ENCODE peak calls at places on chromosomes 16 and 17, in nine cellular contexts. F is endodermal cell; Q is tibial artery; L is OCI-LY7; S is A549; A is RWPE1; H is pancreas; W is CD4-positive, CD25-positive, alpha-beta regulatory T cell; R is SK-N-SH. N is an unnamed sample.

GRCh38 chr17:83155128-83156081 is 76.0 kb downstream of the METRNL start:
- DNase-seq in A (no peak), S (no peak), W (no peak), R (peak; percentile 70), F (peak; percentile 54), H (no peak), L (no peak), Q (peak; percentile 69), N (no peak)

GRCh38 chr16:52069866-52070265 is 477.1 kb downstream of the TOX3 start:
- DNase-seq in A (peak; percentile 34), H (no peak), S (peak; percentile 22), F (peak; percentile 53), W (no peak), R (peak; percentile 0), L (no peak), Q (no peak), N (no peak)

GRCh38 chr17:75645889-75646625 is 12.8 kb downstream of the SMIM5 start:
- DNase-seq in H (peak; percentile 93), L (no peak), F (peak; percentile 85), Q (peak; percentile 44), R (peak; percentile 34), A (peak; percentile 77), W (no peak), S (peak; percentile 94), N (peak; percentile 82)

GRCh38 chr17:7237761-7238417 is 1.4 kb downstream of the PHF23 start:
- DNase-seq in F (peak; percentile 95), R (peak; percentile 83), S (peak; percentile 78), H (peak; percentile 91), A (no peak), L (peak; percentile 87), W (peak; percentile 69), Q (peak; percentile 77), N (peak; percentile 51)

GRCh38 chr16:5025171-5025632 is 8.5 kb downstream of the NAGPA start:
- DNase-seq in H (peak; percentile 58), F (peak; percentile 93), L (peak; percentile 49), W (no peak), S (peak; percentile 46), Q (no peak), A (no peak), R (no peak), N (no peak)

GRCh38 chr17:40462343-40463121 is 19.3 kb downstream of the IGFBP4 start:
- DNase-seq in R (peak; percentile 61), L (no peak), H (no peak), W (no peak), S (peak; percentile 60), F (no peak), Q (no peak), A (no peak), N (no peak)

GRCh38 chr17:57953219-57953618 is 2.0 kb downstream of the CUEDC1 start:
- DNase-seq in Q (no peak), L (no peak), F (no peak), A (no peak), R (no peak), S (no peak), W (no peak), H (no peak), N (no peak)

GRCh38 chr17:68378202-68379149 is 78.8 kb downstream of the WIPI1 start:
- DNase-seq in F (peak; percentile 85), L (no peak), Q (peak; percentile 98), H (peak; percentile 91), S (peak; percentile 88), W (no peak), A (peak; percentile 42), R (peak; percentile 26), N (peak; percentile 45)

GRCh38 chr17:31467502-31468256 is 76.2 kb downstream of the RAB11FIP4 start:
- DNase-seq in R (peak; percentile 48), A (no peak), S (no peak), L (no peak), H (no peak), W (no peak), Q (no peak), F (peak; percentile 64), N (peak; percentile 69)

GRCh38 chr16:8956265-8957060 is 7.2 kb downstream of the USP7 start:
- DNase-seq in R (peak; percentile 64), S (no peak), A (no peak), Q (peak; percentile 40), H (no peak), W (no peak), L (no peak), F (no peak), N (no peak)

GRCh38 chr16:67943619-67944503 is at the start of gene LCAT:
- DNase-seq in H (no peak), F (no peak), A (no peak), W (no peak), S (no peak), L (no peak), Q (peak; percentile 80), R (no peak), N (peak; percentile 26)

GRCh38 chr16:67942200-67942509 is 1.8 kb downstream of the LCAT start:
- DNase-seq in L (peak; percentile 62), S (peak; percentile 67), Q (peak; percentile 25), A (no peak), H (no peak), F (peak; percentile 90), W (peak; percentile 26), R (peak; percentile 85), N (no peak)

GRCh38 chr16:67941469-67942199 is 2.3 kb downstream of the LCAT start:
- DNase-seq in Q (peak; percentile 17), S (no peak), H (no peak), W (no peak), L (no peak), F (no peak), A (no peak), R (no peak), N (no peak)

GRCh38 chr16:67942510-67943255 is 1.2 kb downstream of the LCAT start:
- DNase-seq in S (no peak), W (no peak), A (no peak), F (no peak), Q (peak; percentile 23), L (no peak), R (no peak), H (no peak), N (no peak)

DNA sequence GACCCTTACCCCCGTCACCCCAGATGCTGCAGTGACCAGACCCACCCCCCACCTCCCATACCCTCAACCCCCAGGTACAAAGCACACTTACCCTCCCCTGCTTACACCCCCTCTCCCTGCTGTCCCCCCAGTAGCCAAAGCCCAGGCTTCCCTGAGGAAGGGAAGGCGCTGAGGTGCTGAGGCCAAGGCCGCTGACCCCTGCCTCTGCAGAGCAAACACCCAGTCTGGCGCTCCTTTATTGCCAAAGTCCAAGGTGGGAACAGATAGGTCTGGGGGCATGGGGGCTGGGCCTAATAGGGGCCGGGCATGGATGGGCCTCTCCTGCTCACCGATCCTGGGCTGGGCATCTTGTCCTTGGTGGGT is 683 bp downstream of the LCAT start:
- DNase-seq in L (no peak), Q (peak; percentile 16), R (no peak), S (no peak), H (no peak), W (no peak), F (no peak), A (no peak), N (no peak)
- H3K27ac ChIP-seq in L (no peak overlapping the region), Q (peak overlapping the region; percentile 83), R (no peak overlapping the region), S (no peak overlapping the region), H (no peak overlapping the region), W (no peak overlapping the region), F (peak overlapping the region; percentile 70), A (peak overlapping the region; percentile 64), N (peak overlapping the region; percentile 92)

DNA sequence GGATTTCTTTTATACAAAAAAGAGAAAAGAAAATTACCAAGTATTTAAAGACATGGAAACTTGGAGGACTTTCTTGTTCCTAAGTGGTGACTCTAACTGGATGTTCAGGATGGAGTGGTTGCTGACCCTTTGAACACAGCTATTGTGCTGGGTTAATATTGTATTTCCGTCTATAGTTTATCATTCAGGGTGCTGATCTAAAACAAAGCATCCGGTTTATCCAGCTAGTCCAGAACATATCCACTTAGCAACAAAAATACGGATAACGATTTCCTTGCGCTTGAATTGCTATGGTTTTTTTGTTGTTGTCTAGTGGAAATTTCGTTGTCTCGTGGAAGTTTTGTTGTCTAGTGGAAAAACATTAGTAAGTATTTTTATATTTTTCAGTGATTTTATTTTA is 38.2 kb downstream of the SNTB2 start:
- DNase-seq in Q (no peak), F (no peak), L (no peak), H (no peak), A (no peak), W (no peak), S (no peak), R (no peak), N (no peak)
- H3K27ac ChIP-seq in Q (no peak overlapping the region), F (no peak overlapping the region), L (no peak overlapping the region), H (no peak overlapping the region), A (no peak overlapping the region), W (no peak overlapping the region), S (no peak overlapping the region), R (no peak overlapping the region), N (no peak overlapping the region)

DNA sequence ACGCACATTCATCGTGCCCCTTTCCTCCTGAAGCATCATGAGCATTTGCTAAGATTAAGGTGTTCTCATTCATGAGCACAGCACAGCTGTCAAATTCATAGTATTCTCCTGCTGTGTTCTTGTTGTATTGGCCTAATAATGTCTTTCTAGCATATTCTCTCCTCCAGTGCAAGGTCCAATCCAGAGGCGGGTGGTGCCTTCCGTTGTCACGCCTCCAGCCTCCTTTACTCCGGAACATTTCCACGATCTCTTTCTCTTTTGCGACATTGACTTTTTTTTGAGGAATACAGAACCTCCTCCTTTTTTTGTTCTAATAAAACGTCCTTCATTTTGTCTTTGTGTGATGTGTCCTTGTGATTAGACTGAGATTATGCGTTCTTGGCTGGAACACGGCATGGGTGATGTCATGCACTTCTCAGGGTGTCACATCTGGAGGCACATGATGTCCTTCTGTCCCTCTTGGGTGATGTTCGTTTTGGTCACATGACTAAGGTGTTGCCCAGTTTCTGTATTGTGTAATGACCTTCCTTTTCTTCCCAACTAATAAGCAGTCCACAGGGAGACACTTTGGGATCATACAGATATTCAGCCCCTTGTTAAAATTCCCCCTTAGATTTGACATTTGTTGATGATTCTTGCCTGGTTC is 66.3 kb downstream of the CLEC16A start:
- DNase-seq in H (no peak), F (no peak), W (no peak), L (no peak), A (no peak), Q (peak; percentile 61), R (no peak), S (no peak), N (no peak)
- H3K27ac ChIP-seq in H (no peak overlapping the region), F (no peak overlapping the region), W (no peak overlapping the region), L (no peak overlapping the region), A (no peak overlapping the region), Q (no peak overlapping the region), R (no peak overlapping the region), S (no peak overlapping the region), N (no peak overlapping the region)

GRCh38 chr17:19728114-19728495 is 11.7 kb upstream of the SLC47A2 start:
- DNase-seq in A (peak; percentile 58), S (peak; percentile 69), H (peak; percentile 85), Q (peak; percentile 90), L (no peak), W (no peak), F (peak; percentile 45), R (peak; percentile 88), N (peak; percentile 56)

GRCh38 chr17:19729900-19730299 is 13.5 kb upstream of the SLC47A2 start:
- DNase-seq in L (no peak), H (no peak), R (no peak), A (no peak), F (no peak), W (no peak), S (no peak), Q (no peak), N (no peak)

GRCh38 chr17:19725486-19725885 is 9.1 kb upstream of the SLC47A2 start:
- DNase-seq in H (no peak), F (no peak), L (no peak), S (no peak), W (no peak), Q (no peak), A (no peak), R (no peak), N (no peak)

GRCh38 chr17:19726615-19727376 is 10.4 kb upstream of the SLC47A2 start:
- DNase-seq in Q (no peak), W (no peak), R (no peak), S (no peak), L (no peak), H (no peak), F (no peak), A (no peak), N (no peak)

GRCh38 chr17:19727466-19728113 is 11.2 kb upstream of the SLC47A2 start:
- DNase-seq in H (no peak), A (no peak), R (no peak), W (no peak), S (peak; percentile 74), F (no peak), L (no peak), Q (peak; percentile 85), N (peak; percentile 40)
- H3K27ac ChIP-seq in H (peak overlapping the region; percentile 81), A (peak overlapping the region; percentile 100), R (peak overlapping the region; percentile 80), W (peak overlapping the region; percentile 34), S (peak overlapping the region; percentile 67), F (no peak overlapping the region), L (no peak overlapping the region), Q (peak overlapping the region; percentile 78), N (peak overlapping the region; percentile 100)

N was measured in substantia nigra.